ENCODE peak calls at places on chromosome 16, in nine cellular contexts. Z, J, G, N, M, X, Y, L and R are unnamed samples. For H3K4me1, the result is how much of the 10 kb centered on the place peaks cover.

GRCh38 chr16:53414381-53414780 is 19.9 kb upstream of the RBL2 start:
- DNase-seq in Z (no peak), L (peak), M (no peak), Y (no peak), J (no peak), N (no peak), X (no peak), G (no peak), R (no peak)

GRCh38 chr16:65309294-65309850 is 187.5 kb upstream of the CDH11 start:
- DNase-seq in G (no peak), J (no peak), L (no peak), Y (no peak), M (no peak), X (no peak), N (no peak), Z (no peak), R (no peak)

GRCh38 chr16:22001591-22001990 is 675 bp upstream of the PDZD9 start:
- DNase-seq in Z (no peak), J (no peak), X (no peak), N (no peak), Y (no peak), G (no peak), M (no peak), L (peak), R (no peak)

GRCh38 chr16:60907645-60908044 is 1128.6 kb downstream of the CDH8 start:
- DNase-seq in N (no peak), Y (no peak), X (no peak), M (no peak), J (no peak), G (peak), Z (no peak), L (no peak), R (no peak)

GRCh38 chr16:68233835-68234187 is 2.1 kb downstream of the ESRP2 start:
- DNase-seq in N (no peak), L (no peak), J (no peak), Z (no peak), Y (no peak), X (no peak), M (no peak), G (no peak), R (peak)

GRCh38 chr16:75424096-75424762 is 9.1 kb downstream of the CFDP1 start:
- DNase-seq in X (no peak), Z (no peak), G (no peak), L (no peak), M (no peak), J (no peak), N (no peak), Y (no peak), R (no peak)

GRCh38 chr16:81939164-81940067 is 71.9 kb downstream of the SDR42E1 start:
- DNase-seq in X (no peak), G (peak), Z (no peak), J (no peak), Y (no peak), N (no peak), L (no peak), M (no peak), R (no peak)

GRCh38 chr16:15770512-15770911 is 86.3 kb downstream of the MYH11 start:
- DNase-seq in M (no peak), Y (no peak), X (no peak), Z (no peak), N (no peak), G (no peak), J (no peak), L (no peak), R (no peak)

GRCh38 chr16:2244301-2244700 is 7.1 kb downstream of the ECI1 start:
- DNase-seq in X (no peak), N (no peak), Z (no peak), G (peak), Y (no peak), J (no peak), M (no peak), L (peak), R (no peak)

GRCh38 chr16:1788095-1788707 is 5.3 kb downstream of the IGFALS start:
- DNase-seq in G (no peak), Y (no peak), Z (no peak), X (no peak), M (no peak), L (no peak), N (no peak), J (peak), R (peak)

GRCh38 chr16:80507538-80507937 is 33.3 kb upstream of the DYNLRB2 start:
- DNase-seq in G (no peak), X (no peak), Z (no peak), J (peak), M (no peak), Y (peak), N (peak), L (no peak), R (no peak)

DNA sequence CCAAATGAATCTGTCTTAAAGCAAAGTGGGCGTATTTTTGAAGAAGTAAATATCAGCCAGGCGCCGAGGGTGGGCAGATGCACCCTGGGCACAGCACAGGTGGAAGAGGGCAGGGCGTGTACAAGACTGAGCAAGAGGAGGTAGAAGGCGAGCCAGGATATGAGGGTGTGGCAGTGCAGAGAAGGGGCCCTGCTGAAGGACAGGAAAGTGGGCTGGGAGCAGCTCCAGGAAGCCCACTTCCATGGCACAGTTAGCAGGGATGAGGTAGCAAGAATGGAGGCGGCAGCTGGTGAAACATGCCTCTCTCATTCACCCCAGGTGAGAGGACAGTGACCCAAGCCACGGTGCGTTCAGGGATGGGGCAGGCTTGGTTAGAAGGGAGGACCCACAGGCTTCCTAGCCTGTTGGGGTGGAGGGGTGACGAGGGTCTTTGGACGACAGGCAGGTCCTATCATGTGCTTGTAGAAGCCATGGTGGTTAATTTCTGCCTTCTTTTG is 149.3 kb downstream of the CLEC16A start:
- DNase-seq in M (no peak), L (no peak), Y (no peak), G (no peak), J (no peak), Z (no peak), N (peak), X (no peak), R (peak)
- H3K4me1 ChIP-seq in M (under half), L (under half), Y (under half), G (under half), J (under half), Z (under half), N (under half), X (under half), R (under half)

DNA sequence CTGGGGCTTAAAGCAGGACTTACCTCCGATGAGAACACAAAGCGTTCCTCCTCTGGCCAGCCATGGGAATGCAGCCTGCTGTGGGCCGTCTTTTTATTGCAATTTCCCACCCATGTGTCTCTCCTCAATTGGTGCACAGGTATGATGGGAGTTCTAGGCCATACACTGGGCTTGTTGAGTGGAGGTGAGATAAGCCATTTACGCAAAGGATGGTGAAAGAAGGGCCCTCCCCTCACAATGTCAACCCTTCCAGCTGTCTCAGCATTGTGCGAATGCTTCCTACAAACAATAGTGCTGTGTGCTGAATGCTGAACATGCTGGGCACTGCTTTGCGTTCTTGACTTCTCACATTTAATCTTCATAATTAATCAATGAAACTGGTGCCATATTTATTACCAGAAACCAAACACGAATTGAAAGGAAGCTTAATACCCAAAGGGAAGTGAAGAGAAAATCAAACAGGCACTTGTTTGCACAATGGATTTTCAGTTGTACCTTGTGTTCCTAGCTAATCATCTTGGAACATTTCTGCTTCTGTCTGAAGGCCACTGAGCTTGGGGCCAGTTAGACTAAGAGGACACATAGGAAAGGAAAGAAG is at the start of gene GP2:
- DNase-seq in M (no peak), J (no peak), N (no peak), X (no peak), Z (no peak), G (peak), Y (no peak), L (no peak), R (no peak)
- TF ChIP-seq CTCF in M (no peak), J (no peak), N (no peak), X (no peak), Z (no peak), G (no peak), Y (no peak), L (no peak), R (no peak)

GRCh38 chr16:28310796-28311195 is 18.5 kb downstream of the SBK1 start:
- DNase-seq in N (no peak), Y (no peak), M (no peak), G (no peak), J (no peak), Z (no peak), X (no peak), L (no peak), R (no peak)
- H3K27ac ChIP-seq in N (no peak), Y (no peak), M (no peak), G (no peak), J (no peak), Z (peak), X (no peak), L (no peak), R (no peak)

GRCh38 chr16:89473791-89474414 is 16.5 kb downstream of the ANKRD11 start:
- DNase-seq in N (no peak), X (no peak), Y (no peak), L (peak), J (no peak), G (no peak), Z (no peak), M (no peak), R (no peak)

GRCh38 chr16:89471225-89471624 is 19.1 kb downstream of the ANKRD11 start:
- DNase-seq in M (no peak), G (no peak), X (no peak), N (no peak), L (peak), Y (no peak), Z (no peak), J (no peak), R (no peak)

GRCh38 chr16:89475144-89475543 is 15.2 kb downstream of the ANKRD11 start:
- DNase-seq in J (no peak), X (no peak), N (no peak), M (no peak), Z (no peak), G (peak), L (peak), Y (no peak), R (no peak)

GRCh38 chr16:89473136-89473712 is 17.1 kb downstream of the ANKRD11 start:
- DNase-seq in M (no peak), J (no peak), N (no peak), X (no peak), G (no peak), L (no peak), Y (no peak), Z (no peak), R (no peak)

GRCh38 chr16:89472711-89473075 is 17.7 kb downstream of the ANKRD11 start:
- DNase-seq in Y (no peak), N (no peak), L (no peak), M (no peak), X (no peak), Z (no peak), J (no peak), G (no peak), R (no peak)
- H3K4me1 ChIP-seq in Y (half or more), N (half or more), L (half or more), M (under half), X (under half), Z (half or more), J (half or more), G (under half), R (half or more)

GRCh38 chr16:71669926-71670536 is 44.0 kb downstream of the MARVELD3 start:
- DNase-seq in X (no peak), M (no peak), Y (no peak), L (no peak), Z (no peak), J (no peak), N (no peak), G (no peak), R (no peak)
- TF ChIP-seq CTCF in X (no peak), M (no peak), Y (no peak), L (no peak), Z (no peak), J (no peak), N (no peak), G (no peak), R (no peak)

DNA sequence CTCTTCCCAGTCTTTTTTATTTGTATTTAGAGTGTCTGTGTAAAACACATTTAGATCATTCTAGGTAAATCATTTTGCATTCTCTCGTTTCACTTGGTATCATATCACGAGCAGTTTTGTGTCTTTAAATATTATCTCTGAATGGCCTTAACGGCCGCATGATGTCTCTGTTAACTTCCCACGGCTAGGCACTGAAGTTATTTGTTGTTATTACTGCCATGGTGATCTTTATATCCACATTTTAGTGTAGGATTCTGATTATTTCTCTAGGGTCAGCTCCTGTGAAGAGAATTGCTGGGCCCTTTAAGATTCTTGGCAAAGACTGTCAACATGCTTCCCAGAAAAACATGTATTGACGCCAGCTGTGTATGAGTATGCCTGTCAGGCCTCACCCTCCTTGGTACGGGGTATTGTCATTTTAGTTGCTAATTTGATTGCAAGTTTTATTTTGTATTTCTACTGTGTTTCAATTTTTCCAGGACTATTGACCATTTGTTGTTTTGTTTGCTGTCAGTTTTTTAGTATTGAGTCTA is 263.5 kb downstream of the SNX29 start:
- DNase-seq in Y (no peak), J (no peak), L (peak), Z (no peak), M (no peak), X (no peak), G (no peak), N (no peak), R (no peak)
- H3K27ac ChIP-seq in Y (no peak), J (no peak), L (no peak), Z (no peak), M (peak), X (no peak), G (no peak), N (no peak), R (no peak)

DNA sequence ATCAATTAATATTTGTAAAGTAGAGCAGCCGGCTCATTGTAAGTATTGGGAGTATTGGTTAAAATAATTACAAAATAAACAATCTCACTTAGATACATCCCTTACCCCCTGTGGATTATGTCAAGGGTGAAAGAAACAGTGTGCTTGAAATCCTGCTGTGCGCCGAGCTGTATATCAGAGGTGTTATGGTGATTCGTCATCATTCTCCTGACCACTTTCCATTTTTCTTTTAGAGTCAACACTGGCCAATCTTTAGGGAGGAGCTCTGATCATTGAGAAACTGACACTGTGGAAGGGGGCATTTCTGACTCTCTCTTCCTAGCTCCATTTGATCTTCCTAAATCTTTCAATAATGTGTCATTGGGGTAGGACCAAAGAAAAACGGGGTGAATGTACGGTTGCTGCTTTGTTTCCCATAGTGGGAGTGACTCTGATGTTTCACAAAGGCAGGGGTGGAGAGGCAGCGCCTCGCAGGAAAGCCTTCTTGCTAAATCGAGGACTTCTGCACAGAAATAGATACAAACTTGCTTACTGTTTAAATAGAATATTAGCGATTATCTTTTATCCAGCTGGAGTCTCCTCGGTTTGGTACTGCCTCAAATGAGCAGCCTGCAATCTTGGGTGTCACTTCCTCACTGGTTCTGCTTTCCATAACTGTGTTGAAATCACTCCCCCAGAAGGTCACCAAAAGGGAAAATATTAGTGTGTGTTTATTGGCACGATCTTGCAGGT is 123.5 kb downstream of the PRKCB start:
- DNase-seq in Z (no peak), G (no peak), L (no peak), Y (no peak), N (no peak), J (no peak), M (peak), X (no peak), R (no peak)
- H3K4me1 ChIP-seq in Z (under half), G (under half), L (under half), Y (under half), N (under half), J (under half), M (under half), X (under half), R (under half)

DNA sequence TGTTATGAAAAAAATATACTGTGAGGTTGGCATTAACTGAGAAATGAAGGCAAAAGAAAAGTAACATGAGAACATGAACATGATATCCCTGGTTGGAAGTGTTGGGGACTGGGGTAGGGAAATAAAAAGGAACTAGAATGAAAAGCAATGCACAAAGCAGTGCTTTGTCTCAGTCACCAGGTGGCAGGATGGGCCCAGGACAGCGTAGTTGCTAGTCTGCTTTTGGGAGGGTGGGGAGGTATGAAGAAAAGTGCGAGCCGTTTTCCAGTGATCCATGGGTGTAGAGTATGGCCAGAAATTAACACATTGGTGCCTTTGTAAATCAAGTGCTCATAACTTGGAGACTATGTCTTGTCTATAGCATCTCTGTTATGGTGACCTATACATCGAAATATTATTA is 662.5 kb upstream of the SALL1 start:
- DNase-seq in G (peak), Y (no peak), M (no peak), N (no peak), J (no peak), Z (no peak), L (no peak), X (no peak), R (no peak)
- TF ChIP-seq CTCF in G (peak), Y (no peak), M (peak), N (no peak), J (no peak), Z (no peak), L (peak), X (peak), R (no peak)

GRCh38 chr16:788399-789126 is at the start of gene CHTF18:
- DNase-seq in Z (peak), M (peak), J (peak), G (peak), X (no peak), N (peak), Y (peak), L (peak), R (peak)

GRCh38 chr16:789451-789850 is 1.0 kb downstream of the CHTF18 start:
- DNase-seq in J (no peak), N (no peak), L (no peak), G (no peak), Z (no peak), X (no peak), M (no peak), Y (no peak), R (no peak)

GRCh38 chr16:787978-788398 is at the start of gene RPUSD1:
- DNase-seq in N (no peak), Z (no peak), G (peak), L (no peak), X (no peak), J (no peak), Y (no peak), M (no peak), R (no peak)

GRCh38 chr16:785563-786535 is 2.3 kb downstream of the RPUSD1 start:
- DNase-seq in Y (peak), N (peak), M (peak), G (peak), Z (peak), J (peak), X (no peak), L (no peak), R (peak)

GRCh38 chr16:787261-787966 is 767 bp downstream of the RPUSD1 start:
- DNase-seq in Z (no peak), M (peak), X (no peak), L (no peak), N (peak), Y (no peak), J (no peak), G (no peak), R (no peak)
- H3K27ac ChIP-seq in Z (peak), M (peak), X (peak), L (peak), N (peak), Y (peak), J (peak), G (no peak), R (peak)

GRCh38 chr16:67161595-67162058 is 1.9 kb downstream of the FBXL8 start:
- DNase-seq in M (no peak), N (no peak), L (no peak), X (no peak), J (no peak), G (no peak), Z (no peak), Y (peak), R (no peak)
- H3K4me1 ChIP-seq in M (under half), N (half or more), L (under half), X (under half), J (under half), G (under half), Z (half or more), Y (half or more), R (half or more)